ENCODE peak calls at places on chromosome 1, in four cellular contexts. V is GM12892, N is SK-N-SH, K is K562. T is an unnamed sample.

GRCh38 chr1:22169816-22170215 is 26.9 kb upstream of the WNT4 start:
- DNase-seq in V (no peak), N (no peak), K (no peak), T (no peak)

GRCh38 chr1:58949551-58950220 is 165.8 kb upstream of the JUN start:
- DNase-seq in V (no peak), N (no peak), K (no peak), T (no peak)

GRCh38 chr1:187685338-187685737 is 856.6 kb downstream of the PLA2G4A start:
- DNase-seq in V (no peak), N (no peak), K (no peak), T (no peak)

GRCh38 chr1:15618685-15619525 is 1.6 kb downstream of the DDI2 start:
- DNase-seq in V (no peak), N (no peak), K (no peak), T (no peak)

GRCh38 chr1:236394016-236394481 is at the start of gene EDARADD:
- DNase-seq in V (no peak), N (no peak), K (peak), T (no peak)

GRCh38 chr1:22611530-22611947 is 24.9 kb upstream of the C1QA start:
- DNase-seq in V (no peak), N (no peak), K (peak), T (no peak)

GRCh38 chr1:79041666-79042065 is 35.1 kb upstream of the ADGRL4 start:
- DNase-seq in V (no peak), N (no peak), K (no peak), T (no peak)

GRCh38 chr1:160129046-160129445 is 13.5 kb downstream of the ATP1A2 start:
- DNase-seq in V (no peak), N (no peak), K (no peak), T (no peak)

GRCh38 chr1:119008483-119009299 is 20.5 kb upstream of the TBX15 start:
- DNase-seq in V (no peak), N (peak), K (peak), T (no peak)

DNA sequence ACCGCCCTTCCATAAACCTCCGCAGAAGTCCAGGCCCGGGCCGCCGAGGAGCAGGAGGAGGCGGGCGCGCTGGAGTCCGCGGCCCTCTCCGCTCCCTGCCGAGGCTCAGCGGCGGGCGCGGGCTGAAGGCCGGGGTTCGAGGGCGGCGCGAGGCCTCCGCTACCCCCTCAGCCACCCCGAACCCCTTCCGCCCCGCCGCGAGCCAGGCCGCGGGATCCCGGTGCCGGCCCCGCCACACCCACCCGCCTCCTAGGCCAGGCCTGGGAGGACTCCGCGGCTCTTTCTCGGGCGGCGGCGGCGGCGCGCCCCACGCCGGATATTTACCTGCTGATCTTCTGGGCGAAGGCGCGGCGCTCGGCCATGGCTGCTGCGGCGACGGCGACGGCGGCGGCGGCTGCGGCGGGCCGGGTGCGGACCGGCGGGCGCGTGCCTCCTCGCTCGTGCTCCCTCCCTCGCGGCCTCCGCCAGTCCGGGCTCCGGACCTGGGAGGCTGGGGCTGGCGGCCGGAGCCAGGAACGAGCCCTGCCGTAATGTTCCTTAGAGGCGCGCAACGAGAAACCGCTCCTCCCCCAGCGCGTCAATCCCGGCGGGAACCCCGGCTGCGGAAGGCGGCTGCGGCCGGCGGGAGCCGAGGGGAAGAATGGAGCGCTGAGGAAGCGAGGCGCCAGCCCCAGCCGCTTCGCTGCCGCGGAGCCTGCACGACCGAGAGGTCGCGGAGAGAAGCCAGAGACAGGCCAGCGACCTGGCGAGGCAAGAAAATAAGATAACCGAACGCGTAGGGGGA is at the start of gene DOCK7:
- DNase-seq in V (peak), N (peak), K (peak), T (peak)
- TF ChIP-seq POLR2AphosphoS5 in V (no peak), N (peak), K (no peak), T (no peak)

GRCh38 chr1:164320780-164321683 is 238.0 kb upstream of the PBX1 start:
- DNase-seq in V (no peak), N (peak), K (no peak), T (no peak)
- TF ChIP-seq TAF1 in V (no peak), N (no peak), K (no peak), T (no peak)

GRCh38 chr1:203475012-203475981 is at the start of gene PRELP:
- DNase-seq in V (no peak), N (peak), K (no peak), T (no peak)
- TF ChIP-seq POLR2AphosphoS5 in V (no peak), N (no peak), K (no peak), T (no peak)

GRCh38 chr1:182616130-182617074 is 12.2 kb upstream of the RGS16 start:
- DNase-seq in V (peak), N (peak), K (no peak), T (peak)

GRCh38 chr1:182617075-182617429 is 12.9 kb upstream of the RGS16 start:
- DNase-seq in V (no peak), N (no peak), K (no peak), T (no peak)

GRCh38 chr1:182615468-182616129 is 11.4 kb upstream of the RGS16 start:
- DNase-seq in V (no peak), N (peak), K (no peak), T (no peak)

GRCh38 chr1:182617734-182618288 is 13.6 kb upstream of the RGS16 start:
- DNase-seq in V (no peak), N (no peak), K (no peak), T (no peak)

DNA sequence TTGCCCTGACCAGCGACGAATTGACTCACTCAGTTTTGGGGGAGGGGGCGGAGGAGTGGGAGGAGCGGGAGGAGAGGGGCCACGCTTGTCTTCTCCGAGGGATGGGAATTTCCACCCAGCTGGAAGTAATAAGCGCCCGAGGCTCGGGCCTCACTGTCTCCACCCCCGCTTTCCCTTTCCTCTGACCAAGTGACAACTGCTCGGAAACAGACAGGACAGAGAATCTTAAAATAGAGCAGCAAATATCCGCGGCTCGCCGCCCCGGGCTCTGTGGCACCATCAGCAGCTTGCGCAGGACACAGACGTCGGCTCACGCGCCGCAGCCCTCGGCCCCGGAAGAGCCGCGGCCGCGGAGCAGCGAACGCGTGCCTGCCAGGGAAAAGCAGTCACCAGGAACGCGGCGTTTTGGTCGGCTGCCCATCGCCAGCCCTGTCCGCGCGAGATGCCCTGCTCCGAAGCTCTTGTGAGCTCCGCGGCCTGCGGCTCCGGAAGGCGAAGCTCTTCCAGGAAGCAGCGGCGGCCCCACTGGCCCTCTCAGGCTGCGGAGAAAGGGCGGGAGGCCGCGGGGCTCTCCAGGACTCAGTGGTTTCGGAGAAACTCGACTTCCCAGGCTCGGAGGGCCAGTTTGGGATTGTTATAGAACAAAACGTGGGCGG is 10.7 kb upstream of the RGS16 start:
- DNase-seq in V (peak), N (peak), K (peak), T (peak)
- TF ChIP-seq TAF1 in V (peak), N (peak), K (no peak), T (peak)

T was measured in GM12891.